ENCODE peak calls at places on chromosomes 1 and 21, in seven cellular contexts. Q is spleen, S is stomach, G is endothelial cell of umbilical vein, U is A549, B is IMR-90, W is transverse colon. N is an unnamed sample.

GRCh38 chr1:53905509-53905908 is 11.5 kb downstream of the DIO1 start:
- DNase-seq in Q (no peak), S (no peak), G (no peak), U (no peak), B (no peak), W (no peak), N (no peak)

GRCh38 chr21:38170283-38170682 is 86.5 kb upstream of the KCNJ15 start:
- DNase-seq in Q (no peak), S (peak), G (peak), U (no peak), B (peak), W (no peak), N (no peak)

GRCh38 chr1:172417552-172417951 is 2.9 kb upstream of the C1orf105 start:
- DNase-seq in Q (no peak), S (no peak), G (no peak), U (no peak), B (no peak), W (no peak), N (no peak)

GRCh38 chr21:28196981-28197380 is 795.7 kb downstream of the LTN1 start:
- DNase-seq in Q (no peak), S (no peak), G (no peak), U (no peak), B (no peak), W (no peak), N (no peak)

GRCh38 chr1:168483531-168483930 is 60.3 kb downstream of the XCL2 start:
- DNase-seq in Q (no peak), S (no peak), G (no peak), U (no peak), B (peak), W (no peak), N (no peak)

GRCh38 chr1:64403331-64403730 is 66.6 kb upstream of the CACHD1 start:
- DNase-seq in Q (no peak), S (no peak), G (no peak), U (no peak), B (no peak), W (no peak), N (no peak)

GRCh38 chr1:29424266-29424665 is 187.9 kb downstream of the PTPRU start:
- DNase-seq in Q (no peak), S (no peak), G (no peak), U (no peak), B (no peak), W (no peak), N (no peak)

GRCh38 chr1:1033009-1033587 is 13.2 kb downstream of the AGRN start:
- DNase-seq in Q (peak), S (peak), G (peak), U (no peak), B (peak), W (peak), N (peak)

GRCh38 chr1:34985063-34985770 is at the start of gene TMEM35B:
- DNase-seq in Q (peak), S (peak), G (peak), U (peak), B (peak), W (peak), N (peak)

GRCh38 chr21:34889287-34889536 is 159.9 kb downstream of the RUNX1 start:
- DNase-seq in Q (peak), S (peak), G (peak), U (no peak), B (peak), W (peak), N (peak)

GRCh38 chr1:248918126-248918525 is 12.1 kb downstream of the PGBD2 start:
- DNase-seq in Q (no peak), S (no peak), G (no peak), U (no peak), B (no peak), W (no peak), N (no peak)

GRCh38 chr1:153072806-153073726 is 1.7 kb upstream of the SPRR2B start:
- DNase-seq in Q (no peak), S (no peak), G (no peak), U (no peak), B (no peak), W (no peak), N (no peak)

GRCh38 chr1:178609015-178609414 is 96.1 kb downstream of the TEX35 start:
- DNase-seq in Q (no peak), S (no peak), G (peak), U (no peak), B (peak), W (no peak), N (no peak)

GRCh38 chr1:230422221-230422981 is 3.7 kb downstream of the PGBD5 start:
- DNase-seq in Q (no peak), S (no peak), G (no peak), U (no peak), B (no peak), W (no peak), N (no peak)

GRCh38 chr1:202951437-202951836 is 6.7 kb downstream of the ADIPOR1 start:
- DNase-seq in Q (no peak), S (no peak), G (no peak), U (no peak), B (no peak), W (no peak), N (no peak)

GRCh38 chr1:24796524-24796923 is 51.3 kb downstream of the CLIC4 start:
- DNase-seq in Q (no peak), S (no peak), G (no peak), U (no peak), B (no peak), W (no peak), N (no peak)

GRCh38 chr1:24849653-24850295 is 80.3 kb downstream of the RUNX3 start:
- DNase-seq in Q (no peak), S (peak), G (peak), U (no peak), B (peak), W (peak), N (no peak)

GRCh38 chr1:245111073-245111472 is 43.7 kb upstream of the KIF26B start:
- DNase-seq in Q (no peak), S (no peak), G (no peak), U (no peak), B (no peak), W (no peak), N (no peak)

GRCh38 chr21:37828515-37828914 is 87.7 kb downstream of the KCNJ6 start:
- DNase-seq in Q (no peak), S (no peak), G (no peak), U (no peak), B (no peak), W (no peak), N (no peak)

GRCh38 chr1:201153474-201154388 is 543 bp downstream of the TMEM9 start:
- DNase-seq in Q (no peak), S (no peak), G (no peak), U (peak), B (peak), W (no peak), N (no peak)

GRCh38 chr1:154614247-154614646 is 6.3 kb upstream of the ADAR start:
- DNase-seq in Q (no peak), S (no peak), G (no peak), U (no peak), B (no peak), W (no peak), N (no peak)

GRCh38 chr1:205374205-205375078 is 17.7 kb upstream of the KLHDC8A start:
- DNase-seq in Q (no peak), S (no peak), G (no peak), U (peak), B (peak), W (no peak), N (no peak)

GRCh38 chr1:117372863-117373412 is 5.7 kb downstream of the MAN1A2 start:
- DNase-seq in Q (no peak), S (no peak), G (no peak), U (no peak), B (peak), W (no peak), N (no peak)

GRCh38 chr1:17099941-17100340 is 19.3 kb downstream of the PADI2 start:
- DNase-seq in Q (no peak), S (no peak), G (no peak), U (no peak), B (no peak), W (no peak), N (no peak)

GRCh38 chr1:151399890-151400235 is 490 bp downstream of the PSMB4 start:
- DNase-seq in Q (no peak), S (no peak), G (no peak), U (no peak), B (peak), W (no peak), N (no peak)

GRCh38 chr1:19395678-19396192 is 83.6 kb downstream of the SLC66A1 start:
- DNase-seq in Q (no peak), S (no peak), G (no peak), U (no peak), B (peak), W (no peak), N (no peak)

GRCh38 chr1:27154469-27154990 is 395 bp downstream of the SLC9A1 start:
- DNase-seq in Q (no peak), S (no peak), G (peak), U (no peak), B (no peak), W (no peak), N (no peak)

GRCh38 chr1:27157194-27157593 is 2.3 kb upstream of the SLC9A1 start:
- DNase-seq in Q (no peak), S (no peak), G (no peak), U (no peak), B (no peak), W (no peak), N (no peak)

GRCh38 chr1:27153549-27153886 is 1.4 kb downstream of the SLC9A1 start:
- DNase-seq in Q (no peak), S (no peak), G (no peak), U (no peak), B (no peak), W (peak), N (no peak)

GRCh38 chr1:27153927-27154358 is 982 bp downstream of the SLC9A1 start:
- DNase-seq in Q (peak), S (no peak), G (no peak), U (no peak), B (no peak), W (no peak), N (no peak)

DNA sequence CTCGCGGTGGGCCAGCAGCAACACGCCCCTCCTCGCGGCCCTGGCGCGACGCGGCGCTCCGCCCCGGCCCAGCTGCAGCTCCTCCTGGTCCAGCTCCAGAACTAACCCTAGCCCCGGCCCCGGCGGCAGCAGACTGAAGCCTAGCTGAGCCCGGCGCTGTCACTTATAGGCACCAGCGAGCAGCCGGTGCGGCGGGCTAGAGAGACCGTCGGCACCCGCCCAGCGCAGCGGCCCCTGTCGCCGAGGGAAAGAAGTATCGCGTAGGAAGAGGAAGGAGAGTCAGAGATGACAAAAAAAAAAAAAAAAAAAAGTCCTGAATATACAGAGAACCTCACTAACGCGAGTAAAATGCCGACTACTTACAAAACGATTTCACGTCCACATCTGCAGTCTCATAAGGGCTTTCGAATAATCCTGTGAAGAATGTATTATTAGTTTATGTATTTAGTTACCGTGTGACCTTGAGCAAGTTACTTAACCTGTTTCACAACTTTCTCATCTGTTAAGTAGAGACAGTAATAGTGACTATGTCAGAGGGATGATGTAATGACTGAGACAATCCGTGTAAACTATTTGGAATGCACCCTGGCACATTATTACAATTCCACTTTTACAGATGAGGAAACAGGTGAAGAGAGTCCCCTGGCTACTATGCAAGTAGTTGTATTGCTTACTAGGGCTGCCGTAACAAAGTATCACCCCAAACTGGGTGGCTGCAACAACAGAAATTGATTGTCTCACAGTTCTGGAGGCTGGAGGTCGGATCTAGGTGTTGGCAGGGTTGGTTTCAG is at the start of gene SLC9A1:
- DNase-seq in Q (peak), S (peak), G (peak), U (peak), B (peak), W (peak), N (peak)
- TF ChIP-seq CTCF in Q (peak), S (peak), G (peak), U (peak), B (peak), W (peak), N (peak)

GRCh38 chr1:211515090-211516023 is 23.4 kb upstream of the RD3 start:
- DNase-seq in Q (peak), S (peak), G (peak), U (peak), B (peak), W (peak), N (peak)
- H3K4me3 ChIP-seq in Q (peak), S (peak), G (peak), U (peak), B (peak), W (no peak), N (peak)

GRCh38 chr21:42189860-42190491 is 29.0 kb upstream of the ABCG1 start:
- DNase-seq in Q (no peak), S (no peak), G (no peak), U (no peak), B (no peak), W (no peak), N (no peak)

GRCh38 chr21:42190492-42190875 is 28.5 kb upstream of the ABCG1 start:
- DNase-seq in Q (no peak), S (no peak), G (no peak), U (no peak), B (no peak), W (no peak), N (no peak)

GRCh38 chr21:42188663-42189062 is 30.3 kb upstream of the ABCG1 start:
- DNase-seq in Q (peak), S (no peak), G (no peak), U (no peak), B (no peak), W (no peak), N (no peak)

GRCh38 chr21:42186591-42186990 is 32.3 kb upstream of the ABCG1 start:
- DNase-seq in Q (no peak), S (no peak), G (no peak), U (no peak), B (no peak), W (no peak), N (no peak)

GRCh38 chr21:42187976-42188653 is 30.8 kb upstream of the ABCG1 start:
- DNase-seq in Q (peak), S (peak), G (no peak), U (no peak), B (no peak), W (peak), N (peak)
- TF ChIP-seq POLR2A in Q (peak), S (no peak), G (no peak), U (no peak), B (no peak), W (peak), N (no peak)

GRCh38 chr1:57770772-57771171 is 346.9 kb upstream of the DAB1 start:
- DNase-seq in Q (no peak), S (no peak), G (no peak), U (no peak), B (peak), W (no peak), N (no peak)
- TF ChIP-seq CTCF in Q (no peak), S (peak), G (no peak), U (no peak), B (peak), W (no peak), N (no peak)

DNA sequence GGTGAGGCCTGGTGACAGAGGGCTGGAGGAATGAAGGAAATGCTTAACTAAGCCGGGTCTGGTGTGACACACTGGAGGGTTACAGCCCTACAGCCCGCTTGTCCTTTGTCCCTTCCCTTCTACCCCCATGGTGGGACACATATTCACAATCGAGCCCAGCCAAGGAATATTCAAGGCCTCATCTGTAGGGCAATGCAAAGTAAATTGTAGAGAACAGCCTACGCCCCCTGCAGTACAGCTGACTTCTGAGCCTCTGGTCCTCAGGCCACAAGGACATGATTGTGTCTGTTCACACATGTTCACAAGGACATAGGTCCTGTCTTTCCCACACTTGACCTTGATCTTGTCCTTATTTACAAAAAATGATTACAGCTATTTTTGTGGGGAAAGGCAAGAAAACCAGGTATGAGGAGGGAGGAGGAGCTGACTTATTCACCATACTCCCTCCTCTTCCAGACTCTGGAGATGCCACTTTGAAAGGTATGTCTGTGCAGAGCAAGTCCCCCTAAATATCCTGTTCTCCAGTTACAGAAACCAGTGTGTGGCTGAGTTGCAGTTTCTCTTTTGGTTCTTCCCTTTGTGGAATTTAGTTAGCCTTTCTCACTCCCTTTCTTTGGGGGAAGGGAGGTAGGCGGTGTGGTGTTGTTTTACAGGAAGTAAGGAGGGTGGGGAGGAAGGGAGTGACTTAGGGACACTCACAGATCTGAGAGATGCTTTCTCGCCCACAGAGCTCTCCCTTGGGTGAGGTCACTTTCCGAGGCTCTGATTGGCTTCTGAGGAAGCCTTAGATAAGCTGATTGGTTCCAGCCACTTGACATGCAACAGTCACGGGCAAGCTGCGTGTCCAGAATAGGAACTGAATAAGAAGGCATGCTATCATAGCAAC is 14.6 kb downstream of the POLR3GL start:
- DNase-seq in Q (peak), S (peak), G (peak), U (no peak), B (peak), W (peak), N (peak)
- H3K4me3 ChIP-seq in Q (peak), S (peak), G (no peak), U (no peak), B (peak), W (no peak), N (peak)

GRCh38 chr1:207868769-207869721 is 41.9 kb downstream of the CD34 start:
- DNase-seq in Q (peak), S (peak), G (peak), U (peak), B (peak), W (peak), N (peak)
- TF ChIP-seq POLR2A in Q (peak), S (no peak), G (peak), U (peak), B (no peak), W (no peak), N (peak)